ENCODE peak calls at places on chromosomes 11 and 22, in six cellular contexts. E, T, U, Q, Y and Z are unnamed samples. For H3K4me1, the result is how much of the 10 kb centered on the place peaks cover.

GRCh38 chr11:73265853-73266643 is 6.1 kb upstream of the P2RY6 start:
- DNase-seq in E (no peak), T (peak), U (no peak), Q (peak), Y (peak), Z (no peak)

GRCh38 chr11:92225206-92225562 is 566 bp downstream of the FAT3 start:
- DNase-seq in E (no peak), T (no peak), U (no peak), Q (no peak), Y (no peak), Z (no peak)

GRCh38 chr11:120028181-120028935 is 109.6 kb downstream of the TRIM29 start:
- DNase-seq in E (no peak), T (no peak), U (no peak), Q (no peak), Y (no peak), Z (no peak)

GRCh38 chr11:39651857-39652461 is 1807.5 kb downstream of the LRRC4C start:
- DNase-seq in E (no peak), T (no peak), U (no peak), Q (no peak), Y (no peak), Z (no peak)

GRCh38 chr11:31974737-31975136 is 116.1 kb upstream of the RCN1 start:
- DNase-seq in E (no peak), T (no peak), U (no peak), Q (no peak), Y (no peak), Z (no peak)

GRCh38 chr11:33636104-33636503 is 64.5 kb downstream of the C11orf91 start:
- DNase-seq in E (no peak), T (no peak), U (no peak), Q (no peak), Y (no peak), Z (no peak)

GRCh38 chr11:89633125-89633695 is 76.9 kb upstream of the TRIM77 start:
- DNase-seq in E (no peak), T (no peak), U (no peak), Q (no peak), Y (no peak), Z (no peak)

GRCh38 chr11:134101292-134101691 is 32.4 kb downstream of the JAM3 start:
- DNase-seq in E (no peak), T (no peak), U (no peak), Q (no peak), Y (no peak), Z (no peak)

GRCh38 chr22:29269731-29270474 is 1.8 kb downstream of the EWSR1 start:
- DNase-seq in E (no peak), T (no peak), U (no peak), Q (no peak), Y (no peak), Z (peak)

GRCh38 chr11:9138612-9139579 is 47.5 kb upstream of the SCUBE2 start:
- DNase-seq in E (no peak), T (peak), U (peak), Q (peak), Y (no peak), Z (no peak)

GRCh38 chr11:32032478-32032877 is 58.4 kb upstream of the RCN1 start:
- DNase-seq in E (no peak), T (no peak), U (no peak), Q (no peak), Y (no peak), Z (no peak)

GRCh38 chr11:64786308-64786707 is 8.0 kb upstream of the SF1 start:
- DNase-seq in E (peak), T (no peak), U (peak), Q (no peak), Y (no peak), Z (no peak)

GRCh38 chr11:63478896-63479295 is 12.1 kb downstream of the PLAAT5 start:
- DNase-seq in E (no peak), T (peak), U (peak), Q (peak), Y (peak), Z (peak)

GRCh38 chr11:94774345-94774744 is 6.2 kb downstream of the AMOTL1 start:
- DNase-seq in E (no peak), T (no peak), U (no peak), Q (no peak), Y (no peak), Z (no peak)

GRCh38 chr11:114059278-114059983 is at the start of gene ZBTB16:
- DNase-seq in E (peak), T (peak), U (no peak), Q (peak), Y (peak), Z (peak)

GRCh38 chr11:113160652-113161051 is 153.7 kb upstream of the TTC12 start:
- DNase-seq in E (no peak), T (no peak), U (no peak), Q (no peak), Y (no peak), Z (no peak)

GRCh38 chr11:2778630-2779498 is 79.1 kb upstream of the KCNQ1OT1 start:
- DNase-seq in E (peak), T (peak), U (peak), Q (peak), Y (peak), Z (peak)

GRCh38 chr22:26901228-26901816 is 243.9 kb downstream of the MIAT start:
- DNase-seq in E (no peak), T (no peak), U (no peak), Q (no peak), Y (no peak), Z (no peak)

GRCh38 chr11:74085542-74085892 is 76.6 kb upstream of the UCP3 start:
- DNase-seq in E (no peak), T (no peak), U (no peak), Q (peak), Y (no peak), Z (no peak)

GRCh38 chr11:119024430-119025098 is 6.0 kb downstream of the TRAPPC4 start:
- DNase-seq in E (no peak), T (no peak), U (no peak), Q (no peak), Y (peak), Z (peak)

GRCh38 chr11:19846654-19847330 is 134.2 kb downstream of the NAV2 start:
- DNase-seq in E (no peak), T (peak), U (no peak), Q (no peak), Y (no peak), Z (no peak)

GRCh38 chr11:125072210-125072960 is 9.3 kb downstream of the SLC37A2 start:
- DNase-seq in E (peak), T (no peak), U (no peak), Q (no peak), Y (no peak), Z (peak)

GRCh38 chr22:47194476-47195155 is 432.2 kb downstream of the TBC1D22A start:
- DNase-seq in E (no peak), T (no peak), U (no peak), Q (no peak), Y (no peak), Z (no peak)

GRCh38 chr11:62444271-62444833 is 25.5 kb downstream of the SCGB1A1 start:
- DNase-seq in E (peak), T (peak), U (peak), Q (peak), Y (no peak), Z (peak)

GRCh38 chr11:43518407-43519165 is 159.9 kb downstream of the TTC17 start:
- DNase-seq in E (no peak), T (no peak), U (no peak), Q (peak), Y (no peak), Z (no peak)

GRCh38 chr11:109298865-109299264 is 123.1 kb upstream of the C11orf87 start:
- DNase-seq in E (no peak), T (no peak), U (no peak), Q (no peak), Y (no peak), Z (no peak)

GRCh38 chr11:133946541-133947297 is 10.0 kb downstream of the IGSF9B start:
- DNase-seq in E (peak), T (no peak), U (no peak), Q (no peak), Y (no peak), Z (no peak)

GRCh38 chr11:65625628-65626342 is 10.2 kb downstream of the PCNX3 start:
- DNase-seq in E (no peak), T (no peak), U (no peak), Q (no peak), Y (no peak), Z (peak)

GRCh38 chr11:91163619-91164451 is 941.0 kb upstream of the CHORDC1 start:
- DNase-seq in E (no peak), T (no peak), U (no peak), Q (no peak), Y (no peak), Z (no peak)

GRCh38 chr22:42934338-42934737 is 77.3 kb upstream of the ARFGAP3 start:
- DNase-seq in E (no peak), T (no peak), U (no peak), Q (no peak), Y (no peak), Z (no peak)

GRCh38 chr11:97614571-97614970 is 1224.8 kb downstream of the JRKL start:
- DNase-seq in E (no peak), T (no peak), U (no peak), Q (no peak), Y (no peak), Z (no peak)

GRCh38 chr11:117061256-117061655 is 37.0 kb downstream of the SIK3 start:
- DNase-seq in E (no peak), T (no peak), U (no peak), Q (no peak), Y (no peak), Z (no peak)

GRCh38 chr11:117068303-117068860 is 29.8 kb downstream of the SIK3 start:
- DNase-seq in E (no peak), T (no peak), U (no peak), Q (no peak), Y (no peak), Z (no peak)

GRCh38 chr11:117062503-117062902 is 35.7 kb downstream of the SIK3 start:
- DNase-seq in E (no peak), T (no peak), U (no peak), Q (no peak), Y (no peak), Z (no peak)

GRCh38 chr11:117066959-117067358 is 31.3 kb downstream of the SIK3 start:
- DNase-seq in E (no peak), T (no peak), U (no peak), Q (no peak), Y (no peak), Z (no peak)

GRCh38 chr11:117064275-117064674 is 34.0 kb downstream of the SIK3 start:
- DNase-seq in E (no peak), T (no peak), U (no peak), Q (no peak), Y (no peak), Z (no peak)
- H3K4me1 ChIP-seq in E (under half), T (under half), U (under half), Q (under half), Y (under half), Z (under half)

GRCh38 chr22:23063539-23064380 is 6.6 kb upstream of the GNAZ start:
- DNase-seq in E (no peak), T (no peak), U (no peak), Q (peak), Y (peak), Z (no peak)
- H3K4me1 ChIP-seq in E (under half), T (under half), U (under half), Q (under half), Y (under half), Z (under half)

DNA sequence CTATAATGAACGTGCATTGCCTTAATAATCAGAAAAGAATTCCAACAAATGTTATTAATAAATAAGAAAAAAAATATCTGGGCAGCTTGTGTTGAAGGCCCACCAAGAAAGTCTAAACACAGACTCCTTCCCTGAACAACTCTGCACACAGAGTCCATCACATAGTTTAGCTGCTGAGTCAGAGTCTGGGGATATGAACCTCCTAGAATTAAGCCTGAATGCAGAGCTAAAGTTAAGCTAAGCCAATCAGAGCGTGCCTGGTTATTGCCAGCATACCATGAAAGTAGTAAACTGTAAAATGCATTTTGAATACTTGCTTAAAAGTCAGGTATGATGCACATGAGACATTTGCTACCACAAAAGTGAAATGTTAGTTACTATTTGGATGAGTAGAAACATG is 25.6 kb upstream of the TENM4 start:
- DNase-seq in E (no peak), T (no peak), U (no peak), Q (no peak), Y (no peak), Z (no peak)
- H3K4me1 ChIP-seq in E (under half), T (under half), U (under half), Q (under half), Y (under half), Z (under half)

GRCh38 chr22:19105867-19106802 is 16.1 kb downstream of the DGCR2 start:
- DNase-seq in E (no peak), T (no peak), U (no peak), Q (no peak), Y (no peak), Z (no peak)

GRCh38 chr22:19105456-19105855 is 16.8 kb downstream of the DGCR2 start:
- DNase-seq in E (no peak), T (no peak), U (no peak), Q (no peak), Y (no peak), Z (no peak)

GRCh38 chr22:19107730-19108074 is 14.5 kb downstream of the DGCR2 start:
- DNase-seq in E (no peak), T (no peak), U (no peak), Q (no peak), Y (no peak), Z (no peak)

GRCh38 chr22:19106886-19107729 is 15.1 kb downstream of the DGCR2 start:
- DNase-seq in E (no peak), T (no peak), U (no peak), Q (no peak), Y (no peak), Z (no peak)

GRCh38 chr22:19103881-19104821 is 18.1 kb downstream of the DGCR2 start:
- DNase-seq in E (no peak), T (no peak), U (no peak), Q (no peak), Y (no peak), Z (no peak)
- H3K4me1 ChIP-seq in E (under half), T (under half), U (under half), Q (under half), Y (under half), Z (under half)

DNA sequence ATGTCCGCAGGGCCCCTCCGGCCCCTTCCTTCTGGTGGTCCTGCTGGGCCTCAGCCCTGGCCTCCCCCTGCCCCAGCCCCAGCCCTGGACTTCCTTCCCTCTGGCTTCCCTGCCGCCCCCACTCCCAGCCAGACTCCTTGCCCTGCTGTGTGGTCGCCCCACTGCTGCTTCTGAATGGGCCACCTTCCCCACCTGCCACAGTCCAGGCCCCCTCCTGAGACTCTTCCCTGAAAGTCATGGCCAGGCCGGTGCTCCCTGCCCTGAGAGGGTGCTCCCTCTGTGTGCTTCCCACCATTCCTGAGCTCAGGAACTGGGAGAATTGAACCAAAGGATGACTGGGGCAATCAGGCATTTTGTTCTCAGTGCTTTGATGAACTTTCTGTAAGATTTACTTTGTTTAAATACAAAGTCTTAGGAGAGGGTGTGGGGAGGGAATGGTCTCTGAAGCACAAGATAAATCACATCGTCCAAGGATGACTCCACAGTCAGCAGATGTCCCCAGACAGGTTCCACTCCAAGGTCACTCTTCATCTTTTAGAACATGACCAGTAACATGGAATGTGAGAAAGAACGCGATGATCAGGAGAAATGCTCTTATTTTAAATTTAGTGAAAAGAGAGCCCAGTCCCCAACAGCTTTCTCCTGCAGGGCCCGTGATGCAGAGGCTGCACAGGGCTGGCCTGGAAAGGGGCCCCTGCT is 774 bp downstream of the APOBEC3D start:
- DNase-seq in E (peak), T (no peak), U (no peak), Q (no peak), Y (no peak), Z (no peak)
- H3K4me1 ChIP-seq in E (under half), T (under half), U (under half), Q (under half), Y (under half), Z (under half)

DNA sequence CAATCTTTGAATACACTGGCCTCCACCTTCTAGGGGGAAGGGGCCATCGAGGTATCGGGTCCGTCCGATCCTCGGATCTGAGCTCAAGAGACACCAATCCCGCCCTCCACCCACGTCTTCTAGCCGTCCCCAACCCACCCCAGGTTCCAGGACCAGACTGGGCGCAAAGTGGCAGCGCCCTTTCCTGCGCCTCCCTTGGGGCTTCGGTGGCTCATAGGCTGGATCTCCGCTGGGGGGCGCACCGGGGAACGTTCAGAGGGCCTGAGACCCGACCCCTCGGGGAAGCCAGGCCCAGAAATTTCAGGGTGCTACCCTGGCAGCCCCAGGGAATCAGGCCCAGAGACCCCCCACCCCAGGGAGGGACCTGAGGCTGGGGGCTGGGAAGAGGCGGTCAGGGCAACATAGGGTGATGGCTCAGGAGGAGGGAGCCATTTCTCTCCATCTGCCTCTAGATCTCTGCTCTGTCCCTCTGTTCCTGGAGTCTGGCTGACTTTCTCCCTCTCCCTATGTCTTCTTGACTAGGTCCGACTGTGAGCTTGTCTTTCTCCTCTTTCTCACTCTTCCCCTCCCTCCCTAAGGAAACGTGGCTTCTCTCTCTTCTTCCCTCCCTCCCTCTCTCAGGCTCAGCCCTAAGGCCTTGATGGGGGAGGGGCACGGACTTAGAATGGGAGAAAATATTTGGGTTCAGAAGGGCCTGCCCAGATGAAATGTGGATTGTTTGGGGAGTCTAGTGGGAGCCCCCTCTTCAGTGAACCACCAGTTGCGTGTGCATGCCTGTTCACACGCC is 1.1 kb downstream of the CREB3L1 start:
- DNase-seq in E (peak), T (peak), U (peak), Q (peak), Y (no peak), Z (peak)
- H3K4me1 ChIP-seq in E (half or more), T (under half), U (half or more), Q (under half), Y (under half), Z (under half)

GRCh38 chr11:102319544-102319943 is 2.3 kb downstream of the BIRC3 start:
- DNase-seq in E (no peak), T (no peak), U (no peak), Q (no peak), Y (no peak), Z (no peak)

GRCh38 chr11:102320679-102321078 is 3.4 kb downstream of the BIRC3 start:
- DNase-seq in E (no peak), T (no peak), U (no peak), Q (no peak), Y (no peak), Z (peak)

GRCh38 chr11:102322560-102322959 is 5.3 kb downstream of the BIRC3 start:
- DNase-seq in E (no peak), T (no peak), U (no peak), Q (no peak), Y (no peak), Z (no peak)

GRCh38 chr11:102318469-102318868 is 1.2 kb downstream of the BIRC3 start:
- DNase-seq in E (no peak), T (no peak), U (no peak), Q (no peak), Y (no peak), Z (no peak)

GRCh38 chr11:102320166-102320565 is 2.9 kb downstream of the BIRC3 start:
- DNase-seq in E (no peak), T (no peak), U (no peak), Q (no peak), Y (no peak), Z (no peak)
- H3K4me1 ChIP-seq in E (under half), T (under half), U (under half), Q (under half), Y (under half), Z (under half)